ENCODE peak calls at places on chromosomes 13 and 19, in four cellular contexts. Y is heart left ventricle, A is fibroblast of villous mesenchyme, O is Peyer's patch. V is an unnamed sample.

GRCh38 chr19:17967258-17968051 is 548 bp downstream of the KCNN1 start:
- DNase-seq in A (no peak), Y (no peak), O (no peak), V (no peak)

GRCh38 chr19:2648528-2648937 is 54.0 kb downstream of the GNG7 start:
- DNase-seq in A (peak), Y (peak), O (peak), V (peak)

GRCh38 chr19:44718441-44719261 is 19.7 kb downstream of the CEACAM16 start:
- DNase-seq in A (peak), Y (peak), O (peak), V (no peak)

GRCh38 chr13:64234255-64234654 is 2818.6 kb upstream of the PCDH20 start:
- DNase-seq in A (peak), O (no peak), Y (no peak), V (peak)

GRCh38 chr13:37540228-37540627 is 58.3 kb downstream of the POSTN start:
- DNase-seq in Y (no peak), A (peak), O (no peak), V (peak)

GRCh38 chr19:54660967-54661366 is 1.8 kb upstream of the LILRB4 start:
- DNase-seq in A (no peak), O (no peak), Y (no peak), V (no peak)

GRCh38 chr13:95106562-95106961 is 194.7 kb downstream of the ABCC4 start:
- DNase-seq in A (no peak), O (no peak), Y (no peak), V (peak)

GRCh38 chr13:24684600-24684998 is 4.4 kb downstream of the ATP12A start:
- DNase-seq in A (no peak), Y (no peak), O (no peak), V (peak)

GRCh38 chr13:26810095-26810494 is 49.5 kb upstream of the GPR12 start:
- DNase-seq in A (no peak), Y (no peak), O (no peak), V (no peak)

GRCh38 chr13:48146122-48146521 is 51.2 kb upstream of the MED4 start:
- DNase-seq in A (no peak), O (no peak), Y (no peak), V (no peak)

GRCh38 chr13:24911135-24911524 is 147.2 kb downstream of the RNF17 start:
- DNase-seq in O (no peak), A (peak), Y (no peak), V (peak)

GRCh38 chr19:34416021-34416545 is 11.9 kb downstream of the PDCD2L start:
- DNase-seq in O (no peak), Y (no peak), A (no peak), V (peak)

GRCh38 chr19:45402469-45403070 is 2.3 kb downstream of the PPP1R13L start:
- DNase-seq in O (peak), A (peak), Y (peak), V (no peak)

GRCh38 chr19:1173845-1174809 is at the start of gene SBNO2:
- DNase-seq in A (peak), Y (peak), O (peak), V (peak)

GRCh38 chr13:104008075-104008474 is 941.9 kb upstream of the SLC10A2 start:
- DNase-seq in O (no peak), A (peak), Y (no peak), V (no peak)

GRCh38 chr19:46378268-46378667 is 31.4 kb downstream of the PPP5C start:
- DNase-seq in A (peak), O (no peak), Y (no peak), V (peak)

GRCh38 chr19:8900421-8900820 is 68.2 kb downstream of the MBD3L1 start:
- DNase-seq in A (no peak), Y (no peak), O (no peak), V (no peak)
- TF ChIP-seq CTCF in A (no peak), Y (no peak), O (no peak), V (no peak)

GRCh38 chr19:14082675-14082960 is 3.0 kb downstream of the C19orf67 start:
- DNase-seq in A (no peak), O (no peak), Y (no peak), V (no peak)
- H3K4me3 ChIP-seq in A (peak), O (peak), Y (no peak), V (no peak)

GRCh38 chr13:80923907-80924306 is 583.0 kb upstream of the SPRY2 start:
- DNase-seq in Y (no peak), O (no peak), A (no peak), V (peak)

GRCh38 chr13:80924596-80924995 is 583.7 kb upstream of the SPRY2 start:
- DNase-seq in O (no peak), Y (peak), A (no peak), V (peak)

GRCh38 chr13:80921556-80921955 is 580.6 kb upstream of the SPRY2 start:
- DNase-seq in O (no peak), Y (no peak), A (no peak), V (peak)
- TF ChIP-seq CTCF in O (no peak), Y (no peak), A (no peak), V (no peak)

GRCh38 chr13:111202745-111203144 is 87.6 kb downstream of the ARHGEF7 start:
- DNase-seq in O (no peak), A (peak), Y (peak), V (peak)
- H3K4me3 ChIP-seq in O (no peak), A (no peak), Y (peak), V (peak)

GRCh38 chr13:80921971-80922370 is 581.0 kb upstream of the SPRY2 start:
- DNase-seq in O (no peak), A (no peak), Y (no peak), V (peak)
- TF ChIP-seq CTCF in O (no peak), A (no peak), Y (no peak), V (no peak)

DNA sequence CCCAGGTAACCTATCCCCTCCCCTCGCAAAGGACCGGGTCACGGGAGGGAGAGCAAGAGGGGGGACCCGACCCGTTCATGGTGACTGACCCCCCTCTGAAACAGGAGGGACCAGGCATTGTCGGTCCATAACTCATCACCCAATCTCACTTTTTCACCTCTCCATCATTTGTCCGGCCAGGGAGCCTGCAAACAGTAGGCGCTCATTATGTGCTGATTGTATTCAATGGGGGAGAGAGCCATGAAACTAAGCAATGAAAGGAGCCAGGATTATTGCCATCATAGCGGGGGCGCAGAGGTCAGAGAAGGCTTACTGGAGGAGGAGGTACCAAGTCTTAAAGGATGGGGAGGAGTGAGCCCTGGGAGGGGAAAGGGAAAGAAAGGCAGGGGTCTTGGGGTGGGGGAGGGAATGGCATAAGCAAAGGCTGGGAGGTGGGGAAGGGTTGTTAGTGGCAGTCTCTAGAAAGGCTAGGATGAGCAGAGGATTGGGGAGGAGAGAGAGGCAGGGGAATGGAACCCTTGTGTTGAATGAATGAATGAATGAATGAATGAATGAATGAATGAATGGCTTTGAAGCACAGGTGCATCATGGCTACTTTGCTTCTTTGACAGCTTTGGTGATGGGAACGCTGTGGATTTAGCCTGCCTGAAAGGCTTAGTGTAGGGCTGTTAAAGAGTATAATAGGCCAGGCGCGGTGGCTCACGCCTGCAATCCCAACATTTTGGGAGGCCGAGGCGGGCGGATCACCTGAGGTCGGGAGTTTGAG is 1.4 kb downstream of the SHFL start:
- DNase-seq in Y (no peak), O (no peak), A (no peak), V (no peak)
- H3K4me3 ChIP-seq in Y (peak), O (peak), A (peak), V (peak)

V was measured in choroid plexus epithelial cell.